ENCODE peak calls at places on chromosomes 11 and 22, in four cellular contexts. Y is fibroblast of mammary gland, R is fibroblast of villous mesenchyme, S is caudate nucleus. D is an unnamed sample.

GRCh38 chr11:127182586-127183203 is 182.1 kb upstream of the KIRREL3 start:
- DNase-seq in S (no peak), R (no peak), Y (no peak), D (no peak)

GRCh38 chr22:38572065-38572464 is 2.1 kb upstream of the DMC1 start:
- DNase-seq in R (peak), S (no peak), Y (peak), D (peak)

GRCh38 chr11:108496643-108497256 is 1.4 kb downstream of the POGLUT3 start:
- DNase-seq in R (peak), Y (peak), S (no peak), D (no peak)

GRCh38 chr22:25172153-25172552 is 27.5 kb upstream of the CRYBB3 start:
- DNase-seq in S (no peak), R (no peak), Y (no peak), D (no peak)

GRCh38 chr11:69253028-69253427 is 40.9 kb upstream of the MYEOV start:
- DNase-seq in S (no peak), R (no peak), Y (peak), D (peak)

GRCh38 chr11:122173587-122173986 is 57.6 kb upstream of the BLID start:
- DNase-seq in Y (no peak), S (no peak), R (no peak), D (peak)

GRCh38 chr11:34411786-34412185 is 26.9 kb upstream of the CAT start:
- DNase-seq in R (no peak), Y (no peak), S (no peak), D (peak)

GRCh38 chr11:9609002-9609759 is 35.7 kb downstream of the WEE1 start:
- DNase-seq in R (no peak), Y (no peak), S (no peak), D (no peak)

GRCh38 chr11:9214765-9215164 is 50.4 kb downstream of the DENND5A start:
- DNase-seq in R (peak), Y (peak), S (no peak), D (peak)

GRCh38 chr11:61343792-61344745 is 11.0 kb downstream of the TKFC start:
- DNase-seq in S (no peak), Y (no peak), R (no peak), D (no peak)

GRCh38 chr11:118200901-118201680 is 23.7 kb downstream of the JAML start:
- DNase-seq in S (no peak), Y (no peak), R (no peak), D (no peak)

GRCh38 chr22:24423519-24424000 is 3.8 kb upstream of the ADORA2A start:
- DNase-seq in R (no peak), Y (no peak), S (no peak), D (no peak)

GRCh38 chr22:49999063-49999900 is 13.3 kb downstream of the IL17REL start:
- DNase-seq in Y (no peak), R (no peak), S (no peak), D (no peak)

GRCh38 chr11:57567210-57567511 is 311 bp downstream of the UBE2L6 start:
- DNase-seq in R (peak), S (no peak), Y (no peak), D (peak)

GRCh38 chr11:8789864-8790263 is 107.3 kb downstream of the RPL27A start:
- DNase-seq in Y (no peak), R (no peak), S (no peak), D (no peak)

GRCh38 chr22:39624501-39624821 is 53.9 kb downstream of the CACNA1I start:
- DNase-seq in S (no peak), R (no peak), Y (no peak), D (no peak)

GRCh38 chr11:85590848-85591483 is 36.2 kb downstream of the DLG2 start:
- DNase-seq in Y (peak), S (no peak), R (peak), D (peak)

GRCh38 chr11:70503201-70503877 is 105.0 kb downstream of the CTTN start:
- DNase-seq in Y (no peak), R (no peak), S (no peak), D (no peak)

GRCh38 chr11:18191376-18191775 is 18.7 kb downstream of the MRGPRX4 start:
- DNase-seq in R (no peak), Y (no peak), S (no peak), D (no peak)

GRCh38 chr11:18615628-18616392 is 16.2 kb downstream of the MISFA start:
- DNase-seq in Y (peak), R (no peak), S (no peak), D (no peak)

GRCh38 chr11:128926000-128926399 is 16.7 kb downstream of the TP53AIP1 start:
- DNase-seq in Y (no peak), S (no peak), R (no peak), D (no peak)

GRCh38 chr11:66543263-66544107 is 2.4 kb downstream of the ZDHHC24 start:
- DNase-seq in R (peak), Y (peak), S (no peak), D (no peak)

GRCh38 chr11:132278801-132279574 is 908.6 kb downstream of the NTM start:
- DNase-seq in R (peak), Y (peak), S (no peak), D (peak)

GRCh38 chr11:68980776-68981065 is at the start of gene MRGPRD:
- DNase-seq in S (no peak), R (no peak), Y (no peak), D (no peak)

GRCh38 chr22:48894064-48894671 is 933.5 kb downstream of the BRD1 start:
- DNase-seq in Y (no peak), R (no peak), S (no peak), D (no peak)

GRCh38 chr11:34075178-34075820 is 23.8 kb downstream of the CAPRIN1 start:
- DNase-seq in S (no peak), Y (peak), R (peak), D (peak)

GRCh38 chr11:75673977-75674582 is 5.2 kb upstream of the MAP6 start:
- DNase-seq in R (peak), S (no peak), Y (peak), D (peak)

GRCh38 chr11:75350122-75350742 is 1.2 kb downstream of the ARRB1 start:
- DNase-seq in R (no peak), S (no peak), Y (no peak), D (no peak)

GRCh38 chr11:13090228-13090708 is 81.2 kb downstream of the RASSF10 start:
- DNase-seq in R (no peak), S (no peak), Y (no peak), D (no peak)

GRCh38 chr22:44764373-44764772 is 12.0 kb downstream of the ARHGAP8 start:
- DNase-seq in S (no peak), R (no peak), Y (no peak), D (no peak)